ENCODE peak calls at places on chromosomes 5 and 9, in six cellular contexts. One of them, this sample, is unnamed.

GRCh38 chr9:90009447-90009846 is 404.6 kb downstream of the GADD45G start:
- DNase-seq in stomach: no peak
- DNase-seq in sciatic nerve: no peak
- DNase-seq in globus pallidus: no peak
- DNase-seq in AG09309: no peak
- DNase-seq in HCT116: no peak
- DNase-seq in this sample: no peak

GRCh38 chr9:107711528-107711927 is 222.0 kb upstream of the KLF4 start:
- DNase-seq in AG09309: peak
- DNase-seq in sciatic nerve: no peak
- DNase-seq in stomach: no peak
- DNase-seq in globus pallidus: no peak
- DNase-seq in HCT116: peak
- DNase-seq in this sample: no peak

GRCh38 chr9:90872835-90873294 is 71.2 kb downstream of the SYK start:
- DNase-seq in globus pallidus: no peak
- DNase-seq in sciatic nerve: no peak
- DNase-seq in stomach: no peak
- DNase-seq in AG09309: no peak
- DNase-seq in HCT116: no peak
- DNase-seq in this sample: no peak

GRCh38 chr5:32505718-32506117 is 61.2 kb upstream of the ZFR start:
- DNase-seq in globus pallidus: no peak
- DNase-seq in stomach: no peak
- DNase-seq in sciatic nerve: no peak
- DNase-seq in HCT116: no peak
- DNase-seq in AG09309: peak
- DNase-seq in this sample: no peak

GRCh38 chr9:86487222-86487841 is 133.1 kb upstream of the TUT7 start:
- DNase-seq in AG09309: peak
- DNase-seq in HCT116: peak
- DNase-seq in globus pallidus: peak
- DNase-seq in sciatic nerve: no peak
- DNase-seq in stomach: no peak
- DNase-seq in this sample: no peak

GRCh38 chr5:169097374-169097831 is 203.5 kb downstream of the SLIT3 start:
- DNase-seq in HCT116: no peak
- DNase-seq in globus pallidus: no peak
- DNase-seq in stomach: no peak
- DNase-seq in sciatic nerve: no peak
- DNase-seq in AG09309: no peak
- DNase-seq in this sample: no peak

GRCh38 chr5:65927497-65928340 is 1.3 kb downstream of the ERBIN start:
- DNase-seq in sciatic nerve: no peak
- DNase-seq in AG09309: peak
- DNase-seq in stomach: no peak
- DNase-seq in HCT116: no peak
- DNase-seq in globus pallidus: peak
- DNase-seq in this sample: no peak

GRCh38 chr5:156541582-156541981 is 214.6 kb downstream of the SGCD start:
- DNase-seq in HCT116: no peak
- DNase-seq in stomach: no peak
- DNase-seq in AG09309: no peak
- DNase-seq in globus pallidus: no peak
- DNase-seq in sciatic nerve: no peak
- DNase-seq in this sample: no peak

GRCh38 chr5:80871541-80871961 is 88.6 kb upstream of the RASGRF2 start:
- DNase-seq in globus pallidus: no peak
- DNase-seq in HCT116: peak
- DNase-seq in sciatic nerve: no peak
- DNase-seq in stomach: no peak
- DNase-seq in AG09309: no peak
- DNase-seq in this sample: no peak

GRCh38 chr9:16417749-16418148 is 452.7 kb downstream of the BNC2 start:
- DNase-seq in sciatic nerve: no peak
- DNase-seq in AG09309: no peak
- DNase-seq in stomach: no peak
- DNase-seq in globus pallidus: no peak
- DNase-seq in HCT116: no peak
- DNase-seq in this sample: no peak

GRCh38 chr5:157651623-157652376 is 438 bp downstream of the SOX30 start:
- DNase-seq in globus pallidus: peak
- DNase-seq in stomach: peak
- DNase-seq in sciatic nerve: peak
- DNase-seq in AG09309: no peak
- DNase-seq in HCT116: no peak
- DNase-seq in this sample: peak

GRCh38 chr9:136669791-136670464 is 7.2 kb downstream of the EGFL7 start:
- DNase-seq in HCT116: no peak
- DNase-seq in sciatic nerve: no peak
- DNase-seq in AG09309: no peak
- DNase-seq in globus pallidus: no peak
- DNase-seq in stomach: no peak
- DNase-seq in this sample: no peak

GRCh38 chr5:171673328-171673727 is 112.3 kb upstream of the SMIM23 start:
- DNase-seq in globus pallidus: no peak
- DNase-seq in sciatic nerve: peak
- DNase-seq in stomach: no peak
- DNase-seq in AG09309: no peak
- DNase-seq in HCT116: no peak
- DNase-seq in this sample: no peak

GRCh38 chr5:131821221-131821620 is 24.4 kb upstream of the FNIP1 start:
- DNase-seq in sciatic nerve: no peak
- DNase-seq in AG09309: no peak
- DNase-seq in stomach: no peak
- DNase-seq in globus pallidus: no peak
- DNase-seq in HCT116: no peak
- DNase-seq in this sample: no peak

GRCh38 chr5:96067902-96068614 is 106.4 kb upstream of the ELL2 start:
- DNase-seq in sciatic nerve: no peak
- DNase-seq in stomach: no peak
- DNase-seq in globus pallidus: no peak
- DNase-seq in HCT116: peak
- DNase-seq in AG09309: peak
- DNase-seq in this sample: no peak

GRCh38 chr9:911003-911402 is 65.5 kb upstream of the DMRT3 start:
- DNase-seq in sciatic nerve: no peak
- DNase-seq in globus pallidus: no peak
- DNase-seq in stomach: no peak
- DNase-seq in HCT116: no peak
- DNase-seq in AG09309: no peak
- DNase-seq in this sample: no peak

GRCh38 chr9:107249131-107249533 is 33.9 kb upstream of the RAD23B start:
- DNase-seq in sciatic nerve: no peak
- DNase-seq in AG09309: no peak
- DNase-seq in stomach: no peak
- DNase-seq in HCT116: no peak
- DNase-seq in globus pallidus: no peak
- DNase-seq in this sample: no peak

GRCh38 chr5:81825237-81825636 is 74.3 kb upstream of the SSBP2 start:
- DNase-seq in HCT116: no peak
- DNase-seq in sciatic nerve: peak
- DNase-seq in globus pallidus: no peak
- DNase-seq in stomach: peak
- DNase-seq in AG09309: peak
- DNase-seq in this sample: no peak

GRCh38 chr5:131163315-131164119 is 1.5 kb downstream of the HINT1 start:
- DNase-seq in HCT116: no peak
- DNase-seq in stomach: no peak
- DNase-seq in sciatic nerve: no peak
- DNase-seq in globus pallidus: peak
- DNase-seq in AG09309: no peak
- DNase-seq in this sample: no peak

GRCh38 chr5:127011961-127012644 is 18.3 kb downstream of the MARCHF3 start:
- DNase-seq in sciatic nerve: no peak
- DNase-seq in AG09309: no peak
- DNase-seq in globus pallidus: no peak
- DNase-seq in stomach: no peak
- DNase-seq in HCT116: no peak
- DNase-seq in this sample: no peak

GRCh38 chr9:121616356-121616755 is 35.1 kb upstream of the DAB2IP start:
- DNase-seq in sciatic nerve: no peak
- DNase-seq in stomach: no peak
- DNase-seq in AG09309: no peak
- DNase-seq in globus pallidus: no peak
- DNase-seq in HCT116: no peak
- DNase-seq in this sample: no peak

GRCh38 chr5:91011029-91011428 is 372.1 kb downstream of the ARRDC3 start:
- DNase-seq in AG09309: no peak
- DNase-seq in sciatic nerve: no peak
- DNase-seq in stomach: no peak
- DNase-seq in HCT116: no peak
- DNase-seq in globus pallidus: no peak
- DNase-seq in this sample: no peak

GRCh38 chr5:157669701-157670097 is 1.6 kb upstream of the C5orf52 start:
- DNase-seq in HCT116: no peak
- DNase-seq in AG09309: no peak
- DNase-seq in globus pallidus: no peak
- DNase-seq in stomach: no peak
- DNase-seq in sciatic nerve: no peak
- DNase-seq in this sample: no peak